ENCODE peak calls at places on chromosomes 5 and 9, in eight cellular contexts. C is GM23338, I is HCT116, A is K562, K is HepG2, B is GM12878, L is endothelial cell of umbilical vein, U is H1. M is an unnamed sample.

GRCh38 chr5:65483474-65484346 is 2.0 kb upstream of the ADAMTS6 start:
- DNase-seq in C (peak; percentile 82), I (peak; percentile 52), A (no peak), K (peak; percentile 63), B (peak; percentile 36), L (peak; percentile 83), U (no peak), M (no peak)

GRCh38 chr5:3091040-3091774 is 339.7 kb upstream of the IRX2 start:
- DNase-seq in C (no peak), I (no peak), A (no peak), K (no peak), B (no peak), L (no peak), U (no peak), M (no peak)

GRCh38 chr5:163503106-163504090 is 2.0 kb upstream of the MAT2B start:
- DNase-seq in C (peak; percentile 95), I (peak; percentile 69), A (peak; percentile 27), K (peak; percentile 67), B (peak; percentile 43), L (peak; percentile 86), U (peak; percentile 80), M (peak; percentile 92)

GRCh38 chr5:56995605-56996004 is 43.7 kb upstream of the MIER3 start:
- DNase-seq in C (no peak), I (no peak), A (no peak), K (no peak), B (no peak), L (no peak), U (no peak), M (no peak)

GRCh38 chr5:135039526-135040296 is 5.7 kb upstream of the PITX1 start:
- DNase-seq in C (peak; percentile 79), I (no peak), A (no peak), K (no peak), B (no peak), L (no peak), U (no peak), M (no peak)

GRCh38 chr9:115118471-115119156 is 657 bp upstream of the TNC start:
- DNase-seq in C (peak; percentile 75), I (peak; percentile 50), A (no peak), K (no peak), B (no peak), L (peak; percentile 24), U (peak; percentile 77), M (peak; percentile 92)

GRCh38 chr5:158698768-158699167 is 400.9 kb downstream of the EBF1 start:
- DNase-seq in C (no peak), I (no peak), A (no peak), K (no peak), B (no peak), L (no peak), U (no peak), M (no peak)

GRCh38 chr9:109880276-109881169 is 100.5 kb downstream of the PALM2AKAP2 start:
- DNase-seq in C (peak; percentile 89), I (peak; percentile 67), A (peak; percentile 63), K (peak; percentile 7), B (no peak), L (peak; percentile 49), U (peak; percentile 39), M (no peak)

GRCh38 chr5:174919351-174919750 is 195.0 kb downstream of the MSX2 start:
- DNase-seq in C (no peak), I (no peak), A (no peak), K (no peak), B (no peak), L (no peak), U (no peak), M (no peak)

GRCh38 chr9:72365525-72366256 is 683 bp upstream of the ZFAND5 start:
- DNase-seq in C (peak; percentile 79), I (no peak), A (peak; percentile 20), K (peak; percentile 70), B (peak; percentile 28), L (peak; percentile 90), U (no peak), M (no peak)

DNA sequence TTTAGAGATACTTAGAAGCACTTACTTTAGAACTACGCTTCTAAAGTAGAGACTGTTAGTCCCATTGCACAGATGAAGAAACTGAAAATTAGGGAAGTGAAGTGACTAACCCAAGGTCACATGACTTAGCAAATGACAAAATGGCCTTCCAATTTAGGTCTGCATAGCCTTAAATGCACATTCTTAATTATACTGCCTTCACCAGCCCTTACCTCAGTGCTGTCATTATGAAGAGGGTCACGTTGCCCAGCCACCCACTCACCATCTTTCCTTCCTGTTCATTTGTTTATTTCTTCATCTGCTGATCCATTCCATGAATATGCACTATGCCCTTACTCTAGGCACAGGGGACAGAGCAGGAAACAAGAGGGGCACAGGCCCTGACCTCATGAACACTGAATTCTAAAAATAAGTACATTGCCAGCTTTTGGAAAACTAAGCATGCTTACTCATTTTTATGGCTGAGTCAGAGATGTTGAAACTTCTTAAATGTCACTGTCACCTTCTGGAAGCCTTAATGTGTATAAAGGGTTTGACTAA is 8.6 kb downstream of the HAVCR2 start:
- DNase-seq in C (no peak), I (no peak), A (no peak), K (no peak), B (peak; percentile 11), L (no peak), U (no peak), M (no peak)
- TF ChIP-seq EZH2 in C (no peak), I (no peak), A (no peak), K (no peak), B (no peak), L (no peak), U (no peak), M (no peak)

DNA sequence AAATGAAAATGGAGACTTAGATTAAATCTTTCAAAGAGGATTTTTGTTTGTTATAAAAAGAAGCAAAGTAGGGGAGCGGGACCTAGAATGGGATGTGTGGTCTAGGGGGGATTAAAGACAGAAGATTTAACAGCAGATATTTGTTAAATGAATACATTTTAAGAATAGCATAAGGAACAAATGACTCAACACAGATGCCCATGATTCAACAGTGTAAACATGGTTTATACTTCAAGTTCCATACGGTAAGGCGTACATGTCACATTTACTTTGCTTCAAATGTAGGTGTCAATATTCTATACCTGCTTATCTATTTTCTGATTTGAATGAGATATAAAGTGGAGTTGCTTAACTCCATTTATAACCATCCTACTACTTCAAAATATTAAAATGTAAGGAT is 1.5 kb downstream of the TICAM2 start:
- DNase-seq in C (no peak), I (no peak), A (no peak), K (no peak), B (no peak), L (no peak), U (no peak), M (no peak)
- H3K4me3 ChIP-seq in C (no peak overlapping the region), I (no peak overlapping the region), A (no peak overlapping the region), K (no peak overlapping the region), B (peak overlapping the region; percentile 66), L (no peak overlapping the region), U (no peak overlapping the region), M (no peak overlapping the region)

GRCh38 chr5:157562111-157562581 is 13.4 kb downstream of the ADAM19 start:
- DNase-seq in C (peak; percentile 27), I (no peak), A (no peak), K (no peak), B (no peak), L (no peak), U (no peak), M (no peak)
- TF ChIP-seq POLR2AphosphoS5 in C (no peak), I (no peak), A (no peak), K (no peak), B (no peak), L (no peak), U (no peak), M (no peak)

GRCh38 chr5:75053286-75054109 is 1.1 kb upstream of the GCNT4 start:
- DNase-seq in C (peak; percentile 73), I (no peak), A (peak; percentile 8), K (peak; percentile 16), B (no peak), L (peak; percentile 68), U (no peak), M (no peak)
- TF ChIP-seq EZH2 in C (no peak), I (no peak), A (no peak), K (no peak), B (no peak), L (peak; percentile 1), U (peak; percentile 58), M (no peak)

GRCh38 chr5:73382412-73382795 is 66.2 kb downstream of the FOXD1 start:
- DNase-seq in C (peak; percentile 68), I (no peak), A (no peak), K (no peak), B (no peak), L (no peak), U (no peak), M (no peak)

GRCh38 chr5:73379435-73379834 is 69.1 kb downstream of the FOXD1 start:
- DNase-seq in C (no peak), I (no peak), A (no peak), K (no peak), B (no peak), L (no peak), U (no peak), M (no peak)

GRCh38 chr5:73380052-73380451 is 68.5 kb downstream of the FOXD1 start:
- DNase-seq in C (peak; percentile 24), I (no peak), A (no peak), K (no peak), B (no peak), L (no peak), U (no peak), M (no peak)

GRCh38 chr5:73381587-73382411 is 66.8 kb downstream of the FOXD1 start:
- DNase-seq in C (peak; percentile 53), I (no peak), A (no peak), K (no peak), B (no peak), L (no peak), U (no peak), M (no peak)

GRCh38 chr5:73380710-73381586 is 67.6 kb downstream of the FOXD1 start:
- DNase-seq in C (peak; percentile 72), I (no peak), A (no peak), K (no peak), B (no peak), L (no peak), U (no peak), M (no peak)
- H3K4me3 ChIP-seq in C (peak overlapping the region; percentile 59), I (no peak overlapping the region), A (no peak overlapping the region), K (no peak overlapping the region), B (no peak overlapping the region), L (no peak overlapping the region), U (peak overlapping the region; percentile 53), M (no peak overlapping the region)

DNA sequence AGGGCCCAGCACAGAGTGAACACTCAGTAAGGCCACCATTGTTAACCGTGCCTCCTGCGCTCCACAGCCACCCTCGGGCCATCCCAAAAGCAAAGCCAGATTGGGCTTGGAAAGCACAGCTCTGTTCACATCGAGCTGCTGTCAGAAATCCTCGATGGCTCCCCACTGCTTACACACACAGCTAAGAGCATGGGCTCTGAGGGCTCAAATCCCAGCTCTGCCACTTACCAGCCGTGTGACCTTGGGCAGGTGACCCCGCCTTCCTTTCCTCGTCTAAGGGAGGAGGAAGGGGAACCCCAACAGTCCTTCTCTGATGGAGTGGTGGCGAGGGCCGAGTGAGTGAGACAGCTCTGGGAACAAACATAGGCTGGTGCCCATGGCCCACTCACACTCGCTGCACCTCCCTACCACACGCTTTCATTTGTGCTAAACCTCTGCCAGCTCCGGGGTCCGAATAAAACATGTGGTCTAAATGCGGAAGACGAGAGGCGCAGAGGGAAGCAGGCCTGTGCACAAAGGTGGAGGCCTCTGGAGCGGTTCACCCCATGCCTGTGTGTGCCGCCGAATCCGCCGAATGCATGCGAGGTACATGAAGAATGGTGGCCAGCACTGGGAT is 139.3 kb downstream of the PAX5 start:
- DNase-seq in C (no peak), I (no peak), A (no peak), K (no peak), B (no peak), L (no peak), U (no peak), M (no peak)
- TF ChIP-seq POLR2AphosphoS5 in C (no peak), I (no peak), A (no peak), K (no peak), B (no peak), L (no peak), U (no peak), M (no peak)

M was measured in SK-N-MC.